ENCODE peak calls at places on chromosomes 6 and 20, in five cellular contexts. I is H9, A is H1, N is IMR-90, Y is neuronal stem cell. T is an unnamed sample. For H3K4me1, the result is how much of the 10 kb centered on the place peaks cover.

GRCh38 chr6:37188962-37189510 is 19.1 kb downstream of the PIM1 start:
- DNase-seq in I (no peak), A (no peak), N (no peak), Y (no peak), T (peak)

GRCh38 chr6:90466191-90466940 is 120.5 kb downstream of the MAP3K7 start:
- DNase-seq in I (no peak), A (no peak), N (peak), Y (peak), T (no peak)

GRCh38 chr20:44896583-44896982 is 11.1 kb downstream of the YWHAB start:
- DNase-seq in I (no peak), A (no peak), N (peak), Y (no peak), T (no peak)

GRCh38 chr6:170293881-170294755 is 3.2 kb upstream of the DLL1 start:
- DNase-seq in I (no peak), A (no peak), N (no peak), Y (peak), T (no peak)

GRCh38 chr6:81999826-82000225 is 247.3 kb upstream of the TENT5A start:
- DNase-seq in I (no peak), A (no peak), N (no peak), Y (no peak), T (no peak)

GRCh38 chr6:71289039-71289801 is 609 bp downstream of the OGFRL1 start:
- DNase-seq in I (peak), A (peak), N (no peak), Y (peak), T (no peak)

GRCh38 chr20:21235713-21236445 is 67.3 kb upstream of the XRN2 start:
- DNase-seq in I (peak), A (peak), N (peak), Y (peak), T (peak)

GRCh38 chr6:167847936-167848335 is 21.2 kb downstream of the AFDN start:
- DNase-seq in I (no peak), A (no peak), N (no peak), Y (no peak), T (no peak)

GRCh38 chr6:44805239-44805849 is 417.8 kb downstream of the CDC5L start:
- DNase-seq in I (no peak), A (no peak), N (peak), Y (no peak), T (no peak)

GRCh38 chr6:112218563-112218962 is 35.8 kb downstream of the LAMA4 start:
- DNase-seq in I (no peak), A (no peak), N (no peak), Y (no peak), T (no peak)

GRCh38 chr20:36856691-36857635 is 19.0 kb upstream of the TLDC2 start:
- DNase-seq in I (no peak), A (no peak), N (peak), Y (no peak), T (peak)

GRCh38 chr20:50380697-50381040 is 129.5 kb upstream of the PTPN1 start:
- DNase-seq in I (no peak), A (no peak), N (peak), Y (no peak), T (no peak)

GRCh38 chr6:151181701-151182367 is 57.9 kb upstream of the AKAP12 start:
- DNase-seq in I (no peak), A (no peak), N (peak), Y (no peak), T (no peak)

GRCh38 chr6:16222826-16223225 is 15.6 kb upstream of the GMPR start:
- DNase-seq in I (no peak), A (no peak), N (no peak), Y (no peak), T (no peak)

GRCh38 chr6:165922309-165922794 is 245.3 kb downstream of the TBXT start:
- DNase-seq in I (no peak), A (no peak), N (peak), Y (no peak), T (no peak)

GRCh38 chr6:119493980-119494379 is 144.4 kb upstream of the MAN1A1 start:
- DNase-seq in I (no peak), A (no peak), N (no peak), Y (no peak), T (no peak)

GRCh38 chr6:142735182-142735581 is 209.8 kb downstream of the HIVEP2 start:
- DNase-seq in I (no peak), A (no peak), N (peak), Y (no peak), T (no peak)

GRCh38 chr6:109153752-109154151 is 58.4 kb downstream of the CEP57L1 start:
- DNase-seq in I (no peak), A (no peak), N (no peak), Y (no peak), T (no peak)

GRCh38 chr20:31815408-31816188 is 3.6 kb upstream of the MYLK2 start:
- DNase-seq in I (no peak), A (no peak), N (no peak), Y (no peak), T (no peak)

GRCh38 chr20:17210983-17211382 is 15.9 kb upstream of the PCSK2 start:
- DNase-seq in I (no peak), A (no peak), N (no peak), Y (no peak), T (peak)

GRCh38 chr6:33710296-33711121 is 991 bp downstream of the UQCC2 start:
- DNase-seq in I (no peak), A (no peak), N (no peak), Y (no peak), T (no peak)

DNA sequence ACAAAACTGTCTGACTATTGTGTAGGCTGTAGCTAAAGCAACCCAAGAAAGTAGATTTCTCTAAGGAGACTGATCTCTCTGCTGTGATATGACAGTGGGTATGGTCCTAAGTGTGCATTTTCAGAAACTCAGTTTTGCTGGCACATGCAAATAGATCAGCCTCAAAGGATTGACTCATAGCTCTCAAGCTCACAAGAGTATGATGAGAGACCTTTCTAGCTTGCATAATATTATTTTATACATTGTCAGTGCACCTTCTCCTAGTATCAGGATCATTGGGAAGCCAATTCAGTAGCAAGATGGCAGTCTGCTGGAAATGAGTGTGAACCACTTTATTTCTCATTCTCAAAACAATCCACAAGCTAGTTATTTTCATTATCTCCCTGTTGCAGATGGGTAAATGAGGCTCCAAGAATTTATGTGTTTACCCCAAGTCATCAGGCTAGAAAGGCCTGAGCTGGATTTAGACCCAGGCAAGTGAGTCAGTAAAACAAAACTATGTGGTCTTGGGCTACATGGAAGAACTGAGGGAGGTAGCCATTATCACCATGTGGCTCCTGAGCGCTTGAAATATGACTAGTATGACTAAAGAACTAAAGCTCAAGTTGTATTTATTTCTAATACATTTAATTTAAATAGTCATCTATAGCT is 27.9 kb upstream of the PLCB4 start:
- DNase-seq in I (no peak), A (no peak), N (peak), Y (no peak), T (no peak)
- H3K4ac ChIP-seq in I (no peak), A (no peak), N (peak), Y (no peak), T (no peak)

GRCh38 chr6:114707081-114707480 is 364.3 kb upstream of the HS3ST5 start:
- DNase-seq in I (no peak), A (no peak), N (no peak), Y (peak), T (no peak)
- H3K4me1 ChIP-seq in I (under half), A (under half), N (under half), Y (under half), T (under half)

DNA sequence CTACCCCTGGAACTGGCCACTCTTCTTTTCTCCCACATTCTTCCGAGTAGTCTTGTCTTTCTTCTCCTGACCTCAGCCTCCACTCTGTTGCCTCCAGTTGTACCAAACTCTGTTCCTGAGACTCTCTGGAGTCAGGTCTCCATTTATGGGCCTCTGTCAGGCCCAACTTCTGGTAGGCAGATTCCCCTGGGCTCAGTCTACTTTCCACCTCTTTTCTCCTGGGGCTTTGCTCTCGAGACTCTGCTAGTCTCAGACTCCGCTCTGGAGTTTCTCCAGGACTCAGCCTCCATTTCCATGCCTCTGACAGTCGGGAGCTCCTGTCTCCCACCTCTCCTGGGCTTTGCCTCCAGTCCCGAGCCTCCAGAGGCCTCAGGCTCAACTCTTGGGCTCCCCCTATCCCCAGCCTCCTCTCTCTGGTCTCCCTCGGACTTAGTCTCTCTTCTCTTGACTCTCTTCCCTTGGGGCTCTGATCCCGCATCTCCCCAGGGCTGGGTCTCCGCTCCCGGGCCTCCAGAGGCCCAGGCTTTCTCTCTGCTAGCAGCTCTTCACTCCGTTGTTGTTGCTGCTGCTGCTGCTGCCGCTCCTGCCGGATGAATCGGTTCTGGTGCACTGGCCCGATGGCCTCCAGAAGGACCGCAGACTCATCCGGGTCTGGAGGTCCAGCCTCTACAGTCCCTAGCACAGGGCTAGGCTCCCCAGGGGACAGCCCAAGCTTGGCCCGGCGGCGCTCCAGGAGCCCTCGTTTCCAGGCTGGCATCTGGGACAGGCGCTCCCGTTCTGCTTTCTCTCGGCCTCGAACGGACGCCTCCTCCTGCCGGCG is 1.1 kb downstream of the PPP1R18 start:
- DNase-seq in I (no peak), A (no peak), N (no peak), Y (no peak), T (no peak)
- H2AFZ ChIP-seq in I (no peak), A (no peak), N (peak), Y (no peak), T (peak)

GRCh38 chr20:33017542-33017941 is 10.0 kb downstream of the BPIFB2 start:
- DNase-seq in I (no peak), A (no peak), N (no peak), Y (no peak), T (no peak)

GRCh38 chr20:33014336-33015113 is 7.0 kb downstream of the BPIFB2 start:
- DNase-seq in I (no peak), A (no peak), N (no peak), Y (no peak), T (no peak)

GRCh38 chr20:33016581-33017109 is 9.1 kb downstream of the BPIFB2 start:
- DNase-seq in I (no peak), A (no peak), N (no peak), Y (no peak), T (no peak)

GRCh38 chr20:33015114-33015491 is 7.6 kb downstream of the BPIFB2 start:
- DNase-seq in I (no peak), A (no peak), N (no peak), Y (no peak), T (no peak)

DNA sequence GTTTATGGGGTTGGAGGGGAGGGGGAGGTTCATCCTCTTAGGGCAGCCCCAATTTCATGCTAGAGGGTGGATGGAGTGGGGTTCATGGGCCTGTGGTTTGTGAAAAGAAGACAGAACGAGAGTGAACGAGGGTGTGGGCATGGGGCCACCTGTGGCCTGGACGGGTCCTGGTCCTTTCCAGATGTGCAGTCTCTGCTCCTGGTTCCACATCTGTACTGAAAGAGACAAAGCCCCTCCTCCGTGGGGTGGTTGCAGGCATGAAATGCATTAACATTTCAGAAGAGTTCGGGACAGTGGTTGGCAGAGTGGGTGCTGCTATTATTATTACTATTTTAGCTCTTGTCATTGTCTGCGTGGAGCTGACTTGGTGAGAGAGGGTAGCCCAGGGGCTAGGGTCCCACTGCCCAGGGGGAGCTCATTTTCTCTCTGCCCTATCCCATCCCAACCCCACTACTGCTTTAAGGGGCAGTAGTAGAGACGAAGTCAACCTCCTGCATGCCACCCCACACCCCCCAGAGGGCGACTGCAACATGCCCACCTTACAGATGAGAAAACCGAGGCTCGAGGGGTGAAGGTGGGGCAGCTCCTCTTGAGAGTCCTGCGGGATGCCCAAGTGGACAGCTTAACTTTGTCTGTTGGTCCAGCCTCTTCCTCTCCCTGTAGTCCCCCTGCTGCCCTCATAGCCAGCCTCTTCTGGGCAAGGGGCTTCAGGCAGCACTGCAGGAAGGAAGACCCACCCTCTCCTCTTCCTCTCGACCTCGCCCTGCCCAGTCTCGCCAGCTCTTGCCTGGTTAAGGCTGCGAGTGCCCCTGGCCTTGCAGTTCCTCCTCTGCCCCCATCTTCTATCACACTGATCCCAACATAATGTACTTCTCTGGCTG is 8.4 kb downstream of the BPIFB2 start:
- DNase-seq in I (no peak), A (no peak), N (no peak), Y (no peak), T (no peak)
- H3K4ac ChIP-seq in I (no peak), A (no peak), N (no peak), Y (no peak), T (no peak)

DNA sequence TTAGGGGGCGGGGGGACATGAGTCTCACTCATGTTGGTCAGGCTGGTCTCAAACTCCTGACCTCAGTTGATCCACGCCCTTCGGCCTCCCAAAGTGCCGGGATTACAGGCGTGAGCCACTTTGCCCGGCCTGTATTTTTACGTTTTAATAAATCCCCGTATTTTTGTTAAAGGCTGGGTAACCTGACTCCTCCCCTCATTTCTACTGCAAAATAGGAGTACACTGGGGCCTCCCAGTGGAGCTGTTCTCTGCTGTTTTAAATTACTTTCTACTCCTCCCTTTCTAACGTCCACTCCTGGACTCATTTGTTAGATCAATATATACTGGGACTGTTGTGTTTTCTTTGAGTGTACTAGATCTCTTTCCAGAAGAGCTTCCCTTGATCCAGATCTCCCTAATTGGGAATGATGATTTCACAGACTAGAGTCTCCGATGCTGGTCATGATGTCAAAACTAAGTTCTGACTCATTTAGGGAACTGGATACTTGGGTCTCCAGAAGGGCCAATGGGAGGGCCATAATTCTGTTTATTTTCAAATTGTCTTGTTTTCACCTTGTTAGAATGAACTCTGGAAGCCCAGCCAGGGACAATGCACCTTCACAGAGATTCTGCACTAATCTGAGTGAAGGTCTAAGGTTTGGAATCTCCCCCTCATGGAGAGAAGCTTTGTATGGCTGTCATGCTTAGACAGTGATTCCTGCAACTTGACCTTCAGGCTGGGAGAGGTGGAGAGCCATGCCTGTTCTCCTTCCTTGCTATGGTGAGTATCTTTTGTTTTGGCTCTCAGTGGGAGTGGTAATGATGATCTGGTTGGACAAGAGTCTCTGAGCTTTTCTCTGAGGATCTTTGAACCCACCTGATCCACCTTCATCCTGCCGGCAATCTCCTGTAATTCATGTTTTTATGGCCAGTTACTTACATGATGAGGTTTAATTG is 9.4 kb downstream of the HSPA1B start:
- DNase-seq in I (no peak), A (no peak), N (peak), Y (no peak), T (no peak)
- H3K4me1 ChIP-seq in I (under half), A (under half), N (under half), Y (under half), T (under half)

T was measured in trophoblast cell.